ENCODE peak calls at places on chromosome 3, in six cellular contexts. K, A, E, I, P and Y are unnamed samples. For H3K4me1, the result is how much of the 10 kb centered on the place peaks cover.

GRCh38 chr3:127637546-127637945 is 8.6 kb downstream of the PODXL2 start:
- DNase-seq in K (no peak), A (no peak), E (peak), I (no peak), P (no peak), Y (no peak)

GRCh38 chr3:317012-317411 is 120.4 kb downstream of the CHL1 start:
- DNase-seq in K (no peak), A (no peak), E (no peak), I (no peak), P (no peak), Y (no peak)

GRCh38 chr3:114557791-114558190 is 264.0 kb downstream of the TIGIT start:
- DNase-seq in K (no peak), A (no peak), E (no peak), I (no peak), P (no peak), Y (no peak)

GRCh38 chr3:151226088-151226563 is 23.1 kb upstream of the GPR171 start:
- DNase-seq in K (no peak), A (no peak), E (no peak), I (no peak), P (no peak), Y (no peak)

GRCh38 chr3:29072626-29073025 is 208.2 kb upstream of the RBMS3 start:
- DNase-seq in K (no peak), A (no peak), E (no peak), I (no peak), P (no peak), Y (no peak)

GRCh38 chr3:64975138-64975537 is 287.3 kb upstream of the ADAMTS9 start:
- DNase-seq in K (no peak), A (no peak), E (no peak), I (no peak), P (no peak), Y (no peak)

GRCh38 chr3:4416961-4417360 is 50.1 kb downstream of the SUMF1 start:
- DNase-seq in K (peak), A (no peak), E (peak), I (no peak), P (no peak), Y (peak)

GRCh38 chr3:180265551-180265950 is 228.8 kb upstream of the PEX5L start:
- DNase-seq in K (no peak), A (no peak), E (no peak), I (no peak), P (no peak), Y (no peak)

GRCh38 chr3:120475722-120476385 is 25.1 kb upstream of the FSTL1 start:
- DNase-seq in K (no peak), A (no peak), E (no peak), I (no peak), P (no peak), Y (no peak)

GRCh38 chr3:8743911-8744310 is 10.3 kb downstream of the CAV3 start:
- DNase-seq in K (no peak), A (no peak), E (no peak), I (no peak), P (no peak), Y (peak)

GRCh38 chr3:4107430-4107829 is 195.7 kb upstream of the SETMAR start:
- DNase-seq in K (no peak), A (no peak), E (no peak), I (no peak), P (no peak), Y (no peak)

GRCh38 chr3:37324752-37325407 is 150.5 kb upstream of the LRRFIP2 start:
- DNase-seq in K (no peak), A (no peak), E (no peak), I (no peak), P (no peak), Y (no peak)

GRCh38 chr3:8737301-8737700 is 3.7 kb downstream of the CAV3 start:
- DNase-seq in K (no peak), A (no peak), E (no peak), I (no peak), P (no peak), Y (no peak)

GRCh38 chr3:178436773-178437172 is 99.5 kb upstream of the KCNMB2 start:
- DNase-seq in K (peak), A (no peak), E (peak), I (no peak), P (no peak), Y (no peak)

GRCh38 chr3:45950686-45951600 is 7.7 kb downstream of the CXCR6 start:
- DNase-seq in K (no peak), A (peak), E (no peak), I (no peak), P (no peak), Y (no peak)

GRCh38 chr3:89955141-89955540 is 847.7 kb downstream of the EPHA3 start:
- DNase-seq in K (no peak), A (no peak), E (no peak), I (no peak), P (no peak), Y (no peak)

GRCh38 chr3:116077059-116077458 is 368.2 kb downstream of the LSAMP start:
- DNase-seq in K (no peak), A (no peak), E (no peak), I (no peak), P (no peak), Y (no peak)

GRCh38 chr3:195100903-195101591 is 169.9 kb downstream of the XXYLT1 start:
- DNase-seq in K (no peak), A (no peak), E (peak), I (peak), P (peak), Y (no peak)

GRCh38 chr3:52093751-52094525 is 37.6 kb upstream of the DUSP7 start:
- DNase-seq in K (no peak), A (no peak), E (no peak), I (peak), P (no peak), Y (no peak)

GRCh38 chr3:187678869-187679268 is 8.7 kb upstream of the SST start:
- DNase-seq in K (peak), A (no peak), E (peak), I (no peak), P (no peak), Y (no peak)

GRCh38 chr3:196502775-196503181 is 790 bp downstream of the RNF168 start:
- DNase-seq in K (no peak), A (peak), E (peak), I (peak), P (peak), Y (peak)

DNA sequence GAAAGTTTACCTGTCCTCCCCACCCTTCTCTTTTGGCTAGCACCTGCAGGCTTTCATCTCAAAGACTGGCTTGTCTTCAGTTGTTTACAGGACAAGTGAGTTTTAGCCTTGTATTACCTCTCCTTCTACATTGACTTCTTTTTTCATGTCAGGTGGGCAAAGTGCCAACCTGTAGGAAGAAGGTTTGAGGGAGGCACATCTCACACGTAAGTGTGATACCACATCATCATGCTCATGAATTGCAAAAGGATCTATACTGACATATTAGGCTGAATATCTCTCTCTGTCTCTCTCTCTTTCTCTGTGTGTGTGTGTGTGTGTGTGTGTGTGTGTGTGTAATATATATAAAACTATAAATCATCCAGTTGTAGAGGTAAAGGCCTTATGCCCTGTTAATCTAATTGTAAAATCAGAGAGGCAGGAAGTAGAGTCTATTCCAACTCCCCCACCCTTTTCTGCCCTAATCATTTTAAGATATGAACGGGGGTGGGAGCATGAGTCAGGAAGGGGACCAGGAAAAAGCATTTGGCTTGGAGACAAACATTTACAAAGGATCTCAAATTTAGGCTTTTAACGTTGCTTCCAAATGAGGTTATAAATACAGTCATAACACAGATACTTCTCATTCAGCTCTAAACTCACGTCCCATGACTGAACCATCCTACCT is 107.0 kb upstream of the PFN2 start:
- DNase-seq in K (no peak), A (no peak), E (no peak), I (no peak), P (no peak), Y (no peak)
- H3K4me1 ChIP-seq in K (under half), A (under half), E (half or more), I (under half), P (under half), Y (under half)

DNA sequence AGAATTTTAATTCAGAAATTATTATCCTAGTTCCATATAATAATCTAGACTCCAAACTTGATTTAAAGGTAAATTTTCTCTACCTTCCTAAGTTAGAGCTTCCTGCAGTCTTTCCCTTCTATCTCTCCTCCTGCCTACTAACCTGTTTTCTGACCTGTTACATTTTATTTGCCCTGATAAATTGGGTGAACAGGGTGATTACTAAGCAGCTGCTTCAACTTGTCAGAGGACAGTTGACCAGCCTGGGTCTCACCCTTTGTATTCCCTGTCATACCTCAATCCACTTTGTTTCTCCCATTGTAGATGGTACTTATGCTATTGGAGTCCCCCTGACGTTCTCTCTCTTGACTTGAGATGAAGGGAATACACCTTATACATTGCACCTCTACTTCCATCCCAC is 28.4 kb upstream of the MYRIP start:
- DNase-seq in K (no peak), A (no peak), E (no peak), I (no peak), P (no peak), Y (no peak)
- H3K4me1 ChIP-seq in K (under half), A (under half), E (under half), I (under half), P (under half), Y (under half)

GRCh38 chr3:59318881-59319280 is 269.1 kb upstream of the CFAP20DC start:
- DNase-seq in K (no peak), A (no peak), E (no peak), I (no peak), P (no peak), Y (no peak)
- H3K4me1 ChIP-seq in K (under half), A (under half), E (under half), I (under half), P (under half), Y (under half)

GRCh38 chr3:133466531-133467386 is 66.9 kb downstream of the BFSP2 start:
- DNase-seq in K (no peak), A (no peak), E (no peak), I (no peak), P (no peak), Y (no peak)

GRCh38 chr3:133472242-133472641 is 72.4 kb downstream of the BFSP2 start:
- DNase-seq in K (no peak), A (no peak), E (no peak), I (no peak), P (no peak), Y (no peak)

GRCh38 chr3:133468251-133468721 is 68.4 kb downstream of the BFSP2 start:
- DNase-seq in K (no peak), A (no peak), E (no peak), I (no peak), P (no peak), Y (no peak)

GRCh38 chr3:133467780-133468179 is 67.9 kb downstream of the BFSP2 start:
- DNase-seq in K (no peak), A (no peak), E (no peak), I (no peak), P (no peak), Y (no peak)

GRCh38 chr3:133469140-133469731 is 69.4 kb downstream of the BFSP2 start:
- DNase-seq in K (no peak), A (no peak), E (no peak), I (no peak), P (no peak), Y (no peak)
- H3K4me1 ChIP-seq in K (under half), A (under half), E (under half), I (under half), P (under half), Y (under half)

GRCh38 chr3:30646181-30646876 is 39.9 kb downstream of the TGFBR2 start:
- DNase-seq in K (no peak), A (no peak), E (no peak), I (no peak), P (no peak), Y (no peak)
- H3K4me1 ChIP-seq in K (under half), A (half or more), E (under half), I (half or more), P (under half), Y (under half)

DNA sequence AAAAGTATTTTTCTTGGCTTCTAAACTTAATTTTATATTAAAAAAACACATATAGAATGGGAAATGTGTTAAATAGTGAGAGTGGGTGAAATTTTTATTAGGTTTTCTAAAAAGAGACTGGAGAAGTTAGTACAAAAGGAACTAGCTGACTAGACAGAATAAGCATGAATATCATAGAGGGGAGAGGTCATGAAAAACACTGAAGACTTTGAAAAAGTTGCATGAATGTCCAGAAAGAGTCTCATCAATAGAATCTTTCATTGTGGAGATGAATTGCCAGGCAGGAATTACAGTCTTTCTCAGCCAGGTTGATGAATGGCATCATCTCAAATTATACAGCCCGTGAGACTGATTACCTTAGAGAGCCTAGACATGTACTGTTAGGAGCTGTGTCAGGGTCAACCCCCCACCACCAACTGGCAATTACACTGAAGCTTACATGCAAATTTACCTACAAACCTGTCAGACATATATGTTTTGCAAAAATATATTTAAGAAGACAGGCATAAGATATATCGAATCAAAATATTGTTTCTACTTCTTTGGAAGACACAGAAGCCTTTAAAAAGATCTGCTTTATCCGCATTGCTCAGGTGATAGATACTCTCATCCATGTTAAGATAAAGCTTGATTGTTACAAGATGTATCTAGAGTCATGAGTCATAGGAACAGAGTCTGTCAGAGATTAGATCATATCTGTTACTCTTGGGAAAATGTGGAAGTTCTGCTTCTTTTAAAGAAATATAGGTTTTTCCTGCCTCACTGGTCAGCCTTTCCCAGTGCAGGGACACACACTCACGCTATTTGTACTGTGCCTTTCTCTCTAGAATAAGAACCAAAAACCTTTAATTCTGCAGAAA is 34.8 kb upstream of the PFN2 start:
- DNase-seq in K (no peak), A (no peak), E (no peak), I (no peak), P (no peak), Y (no peak)
- H3K4me1 ChIP-seq in K (under half), A (under half), E (under half), I (under half), P (under half), Y (under half)

DNA sequence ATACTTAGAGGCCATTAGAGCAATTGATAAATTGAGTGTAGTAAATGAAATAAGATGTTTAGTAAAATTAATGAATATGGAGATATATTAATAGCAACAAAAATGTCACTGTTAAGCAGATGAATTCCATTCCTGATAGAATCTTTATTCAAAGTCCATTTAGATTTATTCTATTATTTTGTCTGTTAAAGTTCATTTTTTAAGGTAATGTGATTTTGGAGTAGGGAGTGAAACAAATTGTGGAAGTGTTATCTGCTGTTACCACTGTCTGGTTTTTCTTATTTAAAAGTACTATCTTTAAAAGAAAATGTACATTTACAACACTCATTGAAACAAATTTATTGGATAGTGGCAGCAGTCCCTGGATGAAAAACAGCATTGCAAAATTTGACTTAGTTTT is 70.4 kb downstream of the PPM1L start:
- DNase-seq in K (no peak), A (no peak), E (no peak), I (no peak), P (no peak), Y (no peak)
- H3K4me1 ChIP-seq in K (under half), A (under half), E (under half), I (under half), P (under half), Y (under half)

GRCh38 chr3:69867941-69868505 is 128.8 kb downstream of the MITF start:
- DNase-seq in K (no peak), A (no peak), E (no peak), I (no peak), P (no peak), Y (no peak)
- H3K4me1 ChIP-seq in K (under half), A (under half), E (under half), I (under half), P (under half), Y (under half)

DNA sequence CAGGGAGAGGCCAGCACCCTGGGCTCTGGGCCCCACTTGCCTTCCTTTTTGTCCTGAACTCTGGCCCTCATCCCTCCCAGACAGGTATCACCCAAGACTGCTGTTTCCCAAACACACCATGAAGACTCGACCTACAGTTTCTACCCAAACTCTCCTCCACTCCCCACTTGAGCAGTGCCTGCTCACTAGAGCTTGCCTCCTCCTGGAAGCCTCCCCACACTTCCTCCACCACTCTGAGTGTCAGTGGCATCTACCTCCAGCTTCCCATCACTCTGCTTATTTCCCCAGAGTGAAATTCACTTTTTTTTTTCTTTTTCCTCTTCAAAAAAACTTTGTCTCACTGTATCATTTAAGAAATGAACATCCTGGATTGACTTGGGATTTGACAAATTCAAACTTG is 62.5 kb downstream of the IQSEC1 start:
- DNase-seq in K (no peak), A (no peak), E (no peak), I (peak), P (no peak), Y (no peak)
- H3K4me1 ChIP-seq in K (under half), A (half or more), E (under half), I (half or more), P (under half), Y (under half)